ENCODE peak calls at places on chromosomes 4 and X, in five cellular contexts. G, P, V, H and R are unnamed samples.

GRCh38 chrX:138890491-138890890 is 179.0 kb upstream of the FGF13 start:
- DNase-seq in G (no peak), P (no peak), V (no peak), H (no peak), R (no peak)

GRCh38 chr4:164621886-164622521 is 131.9 kb upstream of the SMIM31 start:
- DNase-seq in G (no peak), P (no peak), V (no peak), H (no peak), R (no peak)

GRCh38 chr4:155777971-155778710 is 19.3 kb downstream of the GUCY1B1 start:
- DNase-seq in G (no peak), P (peak), V (no peak), H (no peak), R (no peak)

GRCh38 chrX:80807606-80808159 is 2.0 kb downstream of the BRWD3 start:
- DNase-seq in G (no peak), P (no peak), V (no peak), H (no peak), R (no peak)

GRCh38 chr4:39134674-39135073 is 47.7 kb upstream of the WDR19 start:
- DNase-seq in G (no peak), P (no peak), V (no peak), H (no peak), R (no peak)

GRCh38 chrX:104376937-104377336 is 122.2 kb upstream of the ESX1 start:
- DNase-seq in G (no peak), P (no peak), V (no peak), H (no peak), R (no peak)

GRCh38 chr4:185792384-185793146 is 19.4 kb downstream of the SORBS2 start:
- DNase-seq in G (no peak), P (no peak), V (no peak), H (no peak), R (no peak)

GRCh38 chr4:159682996-159683395 is 580.1 kb downstream of the RAPGEF2 start:
- DNase-seq in G (no peak), P (no peak), V (no peak), H (no peak), R (no peak)

GRCh38 chr4:52098618-52099017 is 47.5 kb downstream of the SPATA18 start:
- DNase-seq in G (no peak), P (no peak), V (no peak), H (no peak), R (no peak)

GRCh38 chr4:82798168-82799005 is at the start of gene SCD5:
- DNase-seq in G (peak), P (no peak), V (peak), H (peak), R (peak)

GRCh38 chrX:1444896-1445480 is 7.7 kb downstream of the ASMTL start:
- DNase-seq in G (no peak), P (no peak), V (no peak), H (no peak), R (no peak)

GRCh38 chr4:172758586-172759340 is 409.8 kb upstream of the GALNT7 start:
- DNase-seq in G (no peak), P (no peak), V (no peak), H (no peak), R (no peak)

GRCh38 chr4:182141623-182142022 is 101.6 kb upstream of the TENM3 start:
- DNase-seq in G (no peak), P (no peak), V (no peak), H (no peak), R (no peak)

GRCh38 chr4:55635282-55635681 is 816 bp downstream of the NMU start:
- DNase-seq in G (no peak), P (no peak), V (no peak), H (no peak), R (no peak)

GRCh38 chr4:44425614-44426208 is 22.9 kb downstream of the KCTD8 start:
- DNase-seq in G (no peak), P (no peak), V (peak), H (no peak), R (no peak)

GRCh38 chr4:74524985-74525384 is 80.0 kb downstream of the AREG start:
- DNase-seq in G (no peak), P (no peak), V (no peak), H (no peak), R (no peak)
- TF ChIP-seq CTCF in G (no peak), P (no peak), V (no peak), H (no peak), R (no peak)

DNA sequence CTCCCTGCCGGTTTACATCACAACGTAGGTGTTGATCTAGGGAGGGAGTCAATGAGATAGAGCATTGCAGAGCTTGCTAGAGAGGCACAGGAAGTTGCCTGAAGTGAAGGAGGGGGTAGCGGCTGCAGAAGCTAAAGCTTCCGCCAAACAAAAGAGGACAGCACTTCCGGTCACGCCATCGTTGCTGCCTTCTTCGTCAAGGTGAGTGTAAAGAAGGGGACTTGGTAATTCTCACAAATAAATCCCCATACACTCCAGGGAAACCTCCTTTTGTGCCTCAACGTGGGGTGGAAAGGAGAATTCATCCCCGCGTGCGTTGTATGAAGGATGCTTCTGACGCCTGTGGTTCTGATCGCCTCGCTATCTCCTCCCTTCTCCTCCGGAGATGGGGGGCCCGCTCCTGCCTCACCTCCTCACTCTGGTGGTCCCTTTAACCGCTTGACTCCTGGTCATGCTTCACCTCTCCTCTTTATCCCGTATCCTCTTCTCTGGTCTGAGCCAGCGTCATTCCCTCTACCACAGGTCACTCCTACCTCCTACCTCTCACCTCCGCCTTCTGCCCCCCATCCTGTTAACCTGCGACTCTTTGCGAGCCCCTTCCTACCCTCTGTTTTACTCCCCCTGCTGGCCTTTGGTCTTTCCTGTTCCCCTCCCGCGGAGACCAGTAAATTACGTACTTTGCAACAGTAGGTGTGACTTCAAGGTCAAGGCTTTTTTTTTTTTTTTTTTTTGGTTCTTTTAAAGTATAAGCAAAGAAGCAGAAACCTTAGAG is 59.9 kb downstream of the GSPT2 start:
- DNase-seq in G (peak), P (no peak), V (peak), H (peak), R (peak)
- TF ChIP-seq CTCF in G (no peak), P (peak), V (peak), H (no peak), R (peak)

GRCh38 chr4:36414248-36414647 is 132.8 kb downstream of the DTHD1 start:
- DNase-seq in G (no peak), P (peak), V (no peak), H (no peak), R (peak)
- TF ChIP-seq CTCF in G (no peak), P (peak), V (peak), H (peak), R (peak)

GRCh38 chr4:34771632-34772031 is 1472.7 kb downstream of the ARAP2 start:
- DNase-seq in G (no peak), P (no peak), V (no peak), H (no peak), R (no peak)

GRCh38 chr4:34766935-34767859 is 1477.1 kb downstream of the ARAP2 start:
- DNase-seq in G (no peak), P (no peak), V (no peak), H (no peak), R (no peak)
- TF ChIP-seq CTCF in G (no peak), P (peak), V (no peak), H (no peak), R (no peak)

GRCh38 chr4:22014222-22014741 is 65.7 kb upstream of the KCNIP4 start:
- DNase-seq in G (no peak), P (no peak), V (no peak), H (no peak), R (no peak)
- TF ChIP-seq CTCF in G (no peak), P (no peak), V (no peak), H (no peak), R (no peak)

DNA sequence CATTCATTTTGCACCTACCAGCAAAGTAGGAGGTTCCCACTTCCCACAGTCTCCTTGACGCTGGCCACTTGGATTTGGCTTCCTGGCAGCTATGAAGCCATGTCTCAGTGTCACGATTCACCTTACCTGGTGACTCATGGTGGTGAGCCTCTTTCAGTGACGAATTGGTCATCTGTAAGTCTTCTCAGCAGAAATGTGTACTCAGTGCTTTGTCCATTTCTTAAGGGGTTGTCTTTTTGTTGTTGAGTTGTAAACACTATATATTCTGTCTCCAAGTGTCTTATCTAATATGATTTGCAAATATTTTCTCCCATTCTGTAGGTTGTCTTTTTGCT is 11.4 kb upstream of the MAEA start:
- DNase-seq in G (no peak), P (no peak), V (no peak), H (no peak), R (no peak)
- TF ChIP-seq CTCF in G (no peak), P (no peak), V (no peak), H (no peak), R (no peak)

DNA sequence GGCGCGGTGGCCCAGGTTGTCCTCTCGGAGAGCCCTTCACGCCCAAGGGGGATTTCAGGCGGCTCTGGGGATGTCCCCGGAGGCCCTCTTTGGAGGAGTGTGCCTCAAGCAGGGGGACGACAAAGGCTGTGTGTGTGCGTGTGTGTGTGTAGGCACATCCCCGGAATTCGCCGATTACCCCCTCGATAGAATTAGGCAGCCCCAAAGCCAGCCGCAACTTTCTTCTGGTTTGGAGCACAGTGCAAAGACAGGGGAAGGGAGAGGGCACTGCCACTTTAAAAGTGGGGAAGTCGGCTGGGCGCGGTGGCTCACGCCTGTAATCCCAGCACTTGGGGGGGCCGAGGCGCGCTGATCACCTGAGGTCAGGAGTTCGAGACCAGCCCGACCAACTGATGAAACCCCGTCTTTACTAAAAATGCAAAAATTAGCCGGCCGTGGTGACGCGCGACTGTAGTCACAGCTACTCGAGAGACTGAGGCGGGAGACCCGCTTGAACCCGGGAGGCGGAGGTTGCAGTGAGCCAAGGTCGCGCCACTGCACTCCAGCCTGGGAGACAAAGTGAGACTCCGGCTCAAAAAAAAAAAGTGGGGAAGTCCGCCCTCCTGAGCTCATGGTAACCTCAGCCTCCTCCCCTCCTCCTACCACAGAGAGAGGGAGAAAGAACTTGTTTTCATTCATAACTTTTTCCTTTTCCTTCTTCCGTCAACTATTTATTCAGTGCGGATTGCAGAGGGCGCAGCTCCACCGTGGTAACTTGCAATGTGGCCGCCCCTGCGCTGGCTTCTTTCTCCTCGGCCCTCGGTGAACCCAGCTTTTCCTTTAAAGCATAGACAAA is 2.4 kb downstream of the SPRY1 start:
- DNase-seq in G (peak), P (no peak), V (peak), H (peak), R (peak)
- TF ChIP-seq CTCF in G (no peak), P (no peak), V (no peak), H (no peak), R (peak)